ENCODE peak calls at places on chromosomes 16 and 17, in eight cellular contexts. F is Daoy; A is B cell; W is stimulated activated CD8-positive, alpha-beta memory T cell treated with anti-CD3 and anti-CD28 coated beads, Interleukin-12 subunit alpha, Interleukin-12 subunit beta, amount 100 ng/mL, for 4 hours; Q is astrocyte of the spinal cord; M is amniotic epithelial cell; D is stimulated activated CD4-positive, alpha-beta T cell treated with anti-CD3 and anti-CD28 coated beads, TNF-alpha, amount 100 ng/mL, for 48 hours; C is HT1080. X is an unnamed sample.

GRCh38 chr17:57370051-57370581 is 113.8 kb downstream of the MSI2 start:
- DNase-seq in A (no peak), W (no peak), F (peak), Q (peak), C (no peak), D (no peak), M (peak), X (no peak)

GRCh38 chr17:40015005-40015997 is at the start of gene CSF3:
- DNase-seq in A (no peak), Q (no peak), F (no peak), C (no peak), W (no peak), M (no peak), D (no peak), X (peak)

GRCh38 chr16:9900576-9900975 is 281.7 kb downstream of the GRIN2A start:
- DNase-seq in A (no peak), M (no peak), D (no peak), W (no peak), F (peak), Q (no peak), C (no peak), X (no peak)

GRCh38 chr17:1915889-1916288 is 86.1 kb downstream of the RPA1 start:
- DNase-seq in C (no peak), F (no peak), M (no peak), A (no peak), Q (no peak), D (no peak), W (no peak), X (no peak)

GRCh38 chr17:199195-199604 is 17.8 kb upstream of the DOC2B start:
- DNase-seq in M (no peak), F (peak), C (no peak), D (no peak), W (no peak), A (no peak), Q (peak), X (no peak)

GRCh38 chr16:69712277-69712676 is 14.1 kb downstream of the NQO1 start:
- DNase-seq in D (no peak), A (no peak), M (no peak), W (no peak), F (no peak), Q (no peak), C (no peak), X (no peak)

GRCh38 chr17:77371117-77371887 is 230.5 kb downstream of the SEC14L1 start:
- DNase-seq in Q (peak), C (no peak), D (no peak), F (peak), W (no peak), A (no peak), M (peak), X (peak)

GRCh38 chr16:66681676-66682075 is 14.9 kb downstream of the CMTM4 start:
- DNase-seq in M (no peak), C (no peak), Q (no peak), W (no peak), F (no peak), A (no peak), D (no peak), X (no peak)

GRCh38 chr17:77856551-77857305 is 101.8 kb upstream of the TNRC6C start:
- DNase-seq in D (no peak), M (no peak), W (no peak), A (no peak), C (no peak), Q (no peak), F (no peak), X (no peak)

GRCh38 chr16:63008688-63009087 is 972.5 kb upstream of the CDH8 start:
- DNase-seq in W (no peak), D (no peak), F (no peak), M (no peak), A (no peak), Q (no peak), C (no peak), X (no peak)

GRCh38 chr17:66782866-66783265 is 52.1 kb upstream of the CACNG5 start:
- DNase-seq in A (no peak), D (no peak), W (no peak), M (no peak), C (no peak), Q (no peak), F (no peak), X (no peak)

GRCh38 chr16:19291459-19291858 is 5.9 kb downstream of the CLEC19A start:
- DNase-seq in Q (no peak), D (peak), A (no peak), C (peak), M (no peak), W (no peak), F (peak), X (no peak)

GRCh38 chr16:2009302-2009711 is 314 bp downstream of the ZNF598 start:
- DNase-seq in F (no peak), W (no peak), C (no peak), M (no peak), D (no peak), Q (no peak), A (no peak), X (no peak)

GRCh38 chr17:21024024-21024423 is 18.8 kb downstream of the USP22 start:
- DNase-seq in M (peak), F (no peak), D (no peak), C (no peak), W (no peak), Q (no peak), A (no peak), X (no peak)

GRCh38 chr16:85908444-85908843 is 9.5 kb downstream of the IRF8 start:
- DNase-seq in A (peak), Q (no peak), M (no peak), W (no peak), C (no peak), F (no peak), D (no peak), X (no peak)

GRCh38 chr17:35239823-35240222 is 3.0 kb upstream of the SLFN5 start:
- DNase-seq in M (peak), W (no peak), Q (no peak), F (no peak), A (no peak), C (no peak), D (no peak), X (no peak)

GRCh38 chr17:80287806-80288579 is 27.3 kb downstream of the RNF213 start:
- DNase-seq in W (no peak), M (no peak), D (no peak), A (no peak), F (no peak), C (no peak), Q (no peak), X (peak)

GRCh38 chr16:4623593-4623992 is 1.0 kb upstream of the MGRN1 start:
- DNase-seq in A (no peak), D (no peak), F (no peak), M (no peak), Q (no peak), W (no peak), C (no peak), X (no peak)

GRCh38 chr16:86819523-86819887 is 241.2 kb downstream of the FOXL1 start:
- DNase-seq in F (no peak), W (no peak), M (no peak), Q (no peak), D (no peak), A (no peak), C (no peak), X (no peak)

GRCh38 chr16:88533381-88533831 is 36.8 kb upstream of the ZC3H18 start:
- DNase-seq in Q (peak), F (peak), W (no peak), M (peak), D (no peak), A (no peak), C (no peak), X (no peak)

GRCh38 chr16:53041196-53041977 is 11.3 kb downstream of the CHD9NB start:
- DNase-seq in D (no peak), W (no peak), F (no peak), Q (peak), C (no peak), A (no peak), M (no peak), X (no peak)

GRCh38 chr16:57536306-57537193 is at the start of gene CCDC102A:
- DNase-seq in M (no peak), F (peak), D (no peak), W (no peak), A (peak), C (peak), Q (peak), X (no peak)

GRCh38 chr16:2455081-2455845 is 4.6 kb upstream of the TEDC2 start:
- DNase-seq in C (no peak), A (no peak), D (no peak), F (no peak), W (no peak), Q (no peak), M (no peak), X (no peak)

GRCh38 chr16:12497558-12497957 is 306.1 kb downstream of the CPPED1 start:
- DNase-seq in F (no peak), A (no peak), M (no peak), W (no peak), D (no peak), C (no peak), Q (no peak), X (no peak)

X was measured in left lung.